ENCODE peak calls at places on chromosomes 3 and 15, in four cellular contexts. Q is CD4-positive, CD25-positive, alpha-beta regulatory T cell; X is HepG2; T is uterus. M is an unnamed sample. For H3K4me1 and H3K27me3, the result is how much of the 10 kb centered on the place peaks cover.

GRCh38 chr3:73727117-73727802 is 102.5 kb upstream of the PDZRN3 start:
- DNase-seq in Q (no peak), T (peak), X (no peak), M (no peak)

GRCh38 chr15:57025264-57025939 is 107.0 kb downstream of the TCF12 start:
- DNase-seq in T (no peak), X (no peak), Q (no peak), M (no peak)

GRCh38 chr3:186514296-186515002 is 29.7 kb downstream of the CRYGS start:
- DNase-seq in T (no peak), Q (no peak), X (no peak), M (no peak)

GRCh38 chr15:77650285-77650684 is 17.6 kb upstream of the LINGO1 start:
- DNase-seq in T (no peak), X (peak), Q (no peak), M (no peak)

GRCh38 chr3:106379251-106379750 is 510.5 kb upstream of the CBLB start:
- DNase-seq in T (no peak), X (no peak), Q (no peak), M (no peak)

GRCh38 chr15:79769081-79769481 is 127.7 kb downstream of the MTHFS start:
- DNase-seq in X (peak), Q (no peak), T (no peak), M (no peak)

GRCh38 chr3:24195504-24196230 is 250.6 kb downstream of the NR1D2 start:
- DNase-seq in T (no peak), Q (no peak), X (no peak), M (no peak)

GRCh38 chr15:66882251-66883020 is 180.4 kb downstream of the SMAD6 start:
- DNase-seq in Q (no peak), T (peak), X (no peak), M (no peak)

GRCh38 chr15:98347001-98347400 is 301.3 kb upstream of the IGF1R start:
- DNase-seq in Q (no peak), X (no peak), T (no peak), M (no peak)

GRCh38 chr3:12944413-12944812 is 103.0 kb upstream of the RPL32 start:
- DNase-seq in Q (no peak), T (no peak), X (no peak), M (no peak)

GRCh38 chr3:72655151-72655551 is 193.1 kb downstream of the SHQ1 start:
- DNase-seq in Q (no peak), T (peak), X (no peak), M (no peak)

GRCh38 chr15:70584838-70585706 is 178.3 kb downstream of the UACA start:
- DNase-seq in T (no peak), X (peak), Q (no peak), M (peak)

GRCh38 chr3:8503461-8503860 is 1.8 kb downstream of the LMCD1 start:
- DNase-seq in Q (no peak), X (no peak), T (no peak), M (no peak)

GRCh38 chr3:149145926-149146325 is 16.5 kb downstream of the HPS3 start:
- DNase-seq in Q (no peak), T (no peak), X (no peak), M (no peak)

GRCh38 chr3:26750263-26750662 is 127.7 kb downstream of the LRRC3B start:
- DNase-seq in T (no peak), X (no peak), Q (no peak), M (no peak)

GRCh38 chr3:38346584-38347410 is at the start of gene XYLB:
- DNase-seq in X (peak), Q (peak), T (peak), M (peak)

GRCh38 chr15:73927476-73928240 is 1.4 kb downstream of the LOXL1 start:
- DNase-seq in Q (peak), T (peak), X (no peak), M (peak)

GRCh38 chr3:57949344-57949743 is 58.9 kb upstream of the FLNB start:
- DNase-seq in Q (no peak), X (no peak), T (no peak), M (no peak)

GRCh38 chr3:156693166-156693565 is 18.8 kb downstream of the TIPARP start:
- DNase-seq in Q (no peak), X (no peak), T (no peak), M (no peak)

DNA sequence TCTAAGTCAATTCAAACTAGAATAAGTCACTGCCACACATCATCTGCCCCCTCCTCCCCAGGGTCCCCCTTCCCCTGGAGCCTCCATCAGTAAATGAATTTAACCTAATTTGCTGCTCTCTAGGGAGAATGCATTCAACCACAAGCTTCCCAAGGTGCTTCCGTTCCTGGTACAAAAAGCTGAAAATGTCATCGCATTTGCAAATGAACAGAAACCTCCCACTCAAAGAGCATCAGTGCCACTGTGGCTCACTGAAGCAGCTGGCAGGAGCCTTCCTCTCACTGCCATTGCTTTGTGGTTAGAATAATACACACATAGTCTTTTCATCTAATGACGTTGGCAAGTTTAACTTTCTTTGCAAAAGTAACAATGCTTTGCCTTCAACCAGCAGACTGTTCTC is 238.3 kb downstream of the CPNE4 start:
- DNase-seq in T (no peak), Q (no peak), X (no peak), M (no peak)
- H3K4me3 ChIP-seq in T (no peak), Q (no peak), X (no peak), M (no peak)

GRCh38 chr3:42025388-42026138 is 63.7 kb upstream of the ULK4 start:
- DNase-seq in T (peak), X (no peak), Q (no peak), M (no peak)
- H3K4me1 ChIP-seq in T (under half), X (half or more), Q (under half), M (under half)

GRCh38 chr3:123042413-123042812 is 14.8 kb upstream of the SEMA5B start:
- DNase-seq in T (no peak), Q (no peak), X (no peak), M (no peak)
- H3K27me3 ChIP-seq in T (under half), Q (under half), X (under half), M (under half)

DNA sequence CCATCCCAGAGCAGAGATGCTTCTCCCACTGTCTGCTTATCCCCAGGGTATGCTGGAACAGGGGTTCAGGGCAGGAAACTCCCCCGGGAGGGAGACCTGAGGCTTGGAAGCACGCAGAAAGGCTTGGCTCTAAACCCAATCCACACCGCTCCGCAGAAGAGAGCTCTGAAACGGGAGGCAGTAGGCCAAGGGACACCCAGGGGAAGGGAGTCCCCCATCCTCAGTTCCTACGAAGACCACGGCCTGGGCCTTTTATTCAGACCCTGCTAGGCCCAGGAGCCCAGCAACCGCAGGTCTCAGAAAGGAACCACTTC is 1.8 kb upstream of the HAPLN3 start:
- DNase-seq in Q (no peak), X (no peak), T (no peak), M (no peak)
- H3K4me3 ChIP-seq in Q (peak), X (no peak), T (no peak), M (no peak)

GRCh38 chr15:100714749-100715342 is 112.5 kb downstream of the ASB7 start:
- DNase-seq in T (peak), X (no peak), Q (no peak), M (no peak)

GRCh38 chr15:100714034-100714748 is 111.8 kb downstream of the ASB7 start:
- DNase-seq in X (no peak), Q (no peak), T (peak), M (no peak)

GRCh38 chr15:100712226-100712625 is 109.8 kb downstream of the ASB7 start:
- DNase-seq in Q (no peak), T (peak), X (no peak), M (no peak)

GRCh38 chr15:100711479-100712130 is 109.2 kb downstream of the ASB7 start:
- DNase-seq in T (peak), X (no peak), Q (no peak), M (no peak)

DNA sequence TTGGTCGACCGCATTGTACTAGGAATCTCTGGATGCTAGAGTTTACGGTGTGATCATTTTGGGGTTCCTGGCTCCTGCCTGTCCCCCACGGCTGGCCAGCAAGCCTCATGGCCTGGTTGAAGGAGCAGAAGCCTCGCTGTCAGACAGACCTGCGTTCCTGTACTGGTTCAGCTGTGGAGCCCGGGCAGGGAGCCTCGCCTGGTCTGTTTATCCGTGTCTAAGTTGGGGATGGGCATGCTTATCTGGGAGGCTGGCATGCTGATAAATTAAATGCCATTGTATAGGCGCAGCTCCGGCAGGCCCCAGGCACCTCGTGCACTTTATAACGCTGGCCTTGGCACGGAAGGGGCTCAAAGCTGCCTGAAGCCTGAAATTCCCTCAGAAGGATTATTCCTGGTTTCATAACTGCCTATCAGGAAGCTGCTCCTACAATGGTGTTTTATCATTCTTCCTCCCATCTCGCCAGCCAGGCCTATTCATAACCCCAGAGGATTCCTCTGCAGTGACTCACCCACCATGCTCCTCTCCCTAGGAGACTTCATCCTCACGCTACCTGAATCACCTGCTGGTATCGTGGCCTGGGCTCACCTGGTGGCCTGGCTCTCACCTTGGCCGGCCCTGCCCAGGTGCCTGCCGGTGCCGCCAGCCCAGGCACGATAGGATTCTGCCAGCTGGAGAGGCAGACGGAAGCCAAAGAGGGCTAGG is 110.9 kb downstream of the ASB7 start:
- DNase-seq in Q (no peak), X (peak), T (peak), M (no peak)
- H3K4me1 ChIP-seq in Q (under half), X (under half), T (under half), M (under half)

GRCh38 chr3:2098398-2099027 is at the start of gene CNTN4:
- DNase-seq in T (peak), Q (no peak), X (peak), M (no peak)
- H3K27me3 ChIP-seq in T (under half), Q (under half), X (under half), M (under half)

GRCh38 chr3:133535971-133536634 is 37.4 kb upstream of the CDV3 start:
- DNase-seq in Q (no peak), T (no peak), X (peak), M (no peak)
- H3K4me3 ChIP-seq in Q (no peak), T (no peak), X (no peak), M (no peak)

GRCh38 chr3:152260026-152260425 is 8.7 kb upstream of the MBNL1 start:
- DNase-seq in Q (no peak), T (no peak), X (peak), M (no peak)
- H3K4me1 ChIP-seq in Q (half or more), T (under half), X (under half), M (half or more)

DNA sequence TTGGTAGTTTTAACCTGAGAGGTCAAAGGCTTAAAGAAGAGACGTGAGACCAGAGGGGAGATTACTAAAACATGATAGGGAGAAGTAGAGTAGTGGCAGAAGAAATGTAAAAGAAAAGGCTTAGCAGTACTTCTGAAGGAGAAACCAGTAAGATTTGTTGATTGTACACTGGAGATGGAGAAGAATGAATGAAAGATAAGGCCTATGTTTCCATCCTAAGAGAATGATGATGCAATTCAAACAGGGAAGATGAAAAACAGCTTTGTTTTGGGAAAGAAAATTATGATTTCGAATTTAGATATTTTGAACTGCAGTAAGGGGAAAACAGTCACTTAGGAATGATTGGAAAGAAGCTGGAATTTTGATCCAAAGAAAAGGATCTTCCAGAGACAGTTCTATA is 97.4 kb upstream of the PLXND1 start:
- DNase-seq in Q (no peak), T (no peak), X (no peak), M (no peak)
- H3K27me3 ChIP-seq in Q (under half), T (under half), X (under half), M (under half)

M was measured in CD4-positive, alpha-beta memory T cell.